ENCODE peak calls at places on chromosomes 16 and 17, in four cellular contexts. G is AG09309, V is nephron progenitor cell, X is endodermal cell. N is an unnamed sample.

GRCh38 chr16:16021020-16021419 is 71.6 kb downstream of the ABCC1 start:
- DNase-seq in V (no peak), X (no peak), G (no peak), N (no peak)

GRCh38 chr17:79188048-79188447 is 113.4 kb downstream of the ENGASE start:
- DNase-seq in X (peak; percentile 93), G (no peak), V (peak; percentile 64), N (peak; percentile 39)

GRCh38 chr17:55577687-55578086 is 66.4 kb upstream of the SMIM36 start:
- DNase-seq in G (no peak), V (no peak), X (no peak), N (no peak)

GRCh38 chr17:60442271-60443201 is 20.2 kb downstream of the CHCT1 start:
- DNase-seq in X (no peak), V (no peak), G (no peak), N (no peak)

GRCh38 chr17:12523244-12523643 is 142.4 kb upstream of the MYOCD start:
- DNase-seq in V (no peak), G (no peak), X (no peak), N (no peak)

GRCh38 chr16:82782715-82783251 is 156.0 kb downstream of the CDH13 start:
- DNase-seq in G (no peak), X (peak; percentile 65), V (peak; percentile 7), N (no peak)

GRCh38 chr17:58281511-58282011 is 826 bp upstream of the MPO start:
- DNase-seq in G (no peak), V (no peak), X (no peak), N (no peak)

GRCh38 chr17:36072431-36073121 is 8.5 kb downstream of the CCL18 start:
- DNase-seq in G (no peak), V (peak; percentile 75), X (peak; percentile 95), N (peak; percentile 82)

GRCh38 chr17:79434215-79434614 is 176.6 kb downstream of the RBFOX3 start:
- DNase-seq in V (no peak), G (no peak), X (no peak), N (no peak)

GRCh38 chr16:636206-637080 is at the start of gene METTL26:
- DNase-seq in G (peak; percentile 75), V (peak; percentile 92), X (peak; percentile 98), N (peak; percentile 93)
- TF ChIP-seq CTCF in G (no peak), V (no peak), X (peak; percentile 12), N (no peak)

GRCh38 chr17:5286846-5287245 is 4.8 kb downstream of the RABEP1 start:
- DNase-seq in G (no peak), X (no peak), V (no peak), N (no peak)

GRCh38 chr17:5283531-5284315 is 1.6 kb downstream of the RABEP1 start:
- DNase-seq in X (no peak), V (no peak), G (no peak), N (no peak)

GRCh38 chr17:5282639-5283217 is 644 bp downstream of the RABEP1 start:
- DNase-seq in X (no peak), G (no peak), V (no peak), N (no peak)

GRCh38 chr17:5281814-5282638 is at the start of gene RABEP1:
- DNase-seq in X (peak; percentile 99), V (peak; percentile 98), G (peak; percentile 43), N (peak; percentile 94)
- TF ChIP-seq CTCF in X (peak; percentile 58), V (no peak), G (peak; percentile 12), N (peak; percentile 57)

GRCh38 chr17:4610656-4611055 is 26.3 kb downstream of the SMTNL2 start:
- DNase-seq in G (no peak), X (no peak), V (no peak), N (no peak)
- TF ChIP-seq CTCF in G (no peak), X (no peak), V (no peak), N (no peak)

DNA sequence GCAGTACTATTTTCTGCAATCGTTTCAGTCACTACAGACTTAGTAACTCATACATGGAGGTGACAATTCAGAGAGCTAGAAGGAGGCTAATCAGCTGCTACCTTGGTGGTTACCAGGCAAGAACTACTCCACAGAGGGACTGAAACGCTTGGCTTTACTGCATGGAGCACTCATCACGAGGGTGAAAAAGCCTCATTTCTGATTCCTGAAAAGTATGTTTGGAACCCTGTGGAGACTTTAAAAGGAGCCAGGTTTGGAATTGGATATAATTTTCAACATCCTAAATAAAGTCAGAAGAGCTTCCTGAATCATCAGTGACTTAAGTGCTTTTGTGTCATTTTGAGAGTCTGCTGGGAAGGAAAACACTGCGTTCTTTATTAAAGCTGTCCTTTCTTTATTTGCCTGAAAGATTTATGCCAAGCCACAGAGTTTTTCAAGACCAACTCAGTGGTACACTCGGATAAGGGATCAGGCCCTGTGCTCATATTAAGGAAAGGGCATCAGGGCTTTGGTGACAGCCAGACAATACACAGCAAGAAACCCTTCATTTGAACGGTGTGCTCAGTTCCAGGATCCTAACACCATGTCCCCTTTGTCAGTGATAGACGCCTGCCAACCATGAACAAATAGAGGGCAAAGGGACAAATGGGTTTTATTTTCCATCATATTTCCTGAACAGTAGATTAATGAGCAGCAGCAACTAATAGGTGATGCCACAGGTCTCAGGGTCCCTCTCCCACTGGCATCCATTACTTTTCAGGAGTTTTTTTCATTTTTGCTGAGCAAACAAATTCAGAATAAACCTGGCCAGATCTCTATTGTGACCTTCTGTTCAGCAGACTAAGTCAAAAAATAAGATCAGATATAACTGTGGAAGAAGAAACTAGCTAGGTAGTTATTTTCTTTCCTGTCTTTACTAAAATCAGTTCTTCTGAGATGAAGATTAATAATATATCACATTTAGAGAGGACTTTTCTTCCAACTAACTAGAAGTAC is 80.5 kb upstream of the CLEC18B start:
- DNase-seq in X (no peak), G (no peak), V (no peak), N (no peak)
- TF ChIP-seq CTCF in X (no peak), G (no peak), V (no peak), N (no peak)

N was measured in neural crest cell.